ENCODE peak calls at places on chromosomes 13 and 19, in five cellular contexts. J is GM12878, Q is SK-N-SH, L is HCT116, R is K562. W is an unnamed sample.

GRCh38 chr13:69050696-69051095 is 1056.9 kb upstream of the ATXN8OS start:
- DNase-seq in J (no peak), Q (no peak), L (no peak), R (no peak), W (no peak)

GRCh38 chr19:2251577-2252480 is 2.7 kb downstream of the AMH start:
- DNase-seq in J (no peak), Q (peak; percentile 32), L (no peak), R (no peak), W (no peak)

GRCh38 chr19:6064016-6064702 is 46.1 kb downstream of the RFX2 start:
- DNase-seq in J (no peak), Q (no peak), L (no peak), R (no peak), W (no peak)

GRCh38 chr19:33665776-33666175 is 44.0 kb downstream of the CHST8 start:
- DNase-seq in J (no peak), Q (no peak), L (no peak), R (no peak), W (no peak)

GRCh38 chr13:72507394-72508199 is 219.8 kb downstream of the MZT1 start:
- DNase-seq in J (no peak), Q (no peak), L (no peak), R (no peak), W (no peak)

GRCh38 chr13:100510208-100510997 is 78.2 kb downstream of the GGACT start:
- DNase-seq in J (no peak), Q (peak; percentile 77), L (no peak), R (no peak), W (no peak)

GRCh38 chr13:32978278-32978677 is 37.9 kb upstream of the KL start:
- DNase-seq in J (no peak), Q (no peak), L (no peak), R (no peak), W (no peak)

GRCh38 chr13:106851251-106851650 is 283.3 kb upstream of the ARGLU1 start:
- DNase-seq in J (no peak), Q (no peak), L (no peak), R (no peak), W (no peak)

GRCh38 chr19:35879770-35880317 is 11.5 kb downstream of the APLP1 start:
- DNase-seq in J (no peak), Q (peak; percentile 79), L (peak; percentile 75), R (peak; percentile 94), W (peak; percentile 73)

GRCh38 chr13:104953588-104953987 is 1581.9 kb downstream of the EFNB2 start:
- DNase-seq in J (no peak), Q (peak; percentile 14), L (no peak), R (no peak), W (no peak)

GRCh38 chr19:615619-616018 is 17.7 kb downstream of the POLRMT start:
- DNase-seq in J (no peak), Q (no peak), L (no peak), R (no peak), W (no peak)

GRCh38 chr19:55373993-55374757 is 2.5 kb upstream of the TMEM190 start:
- DNase-seq in J (no peak), Q (peak; percentile 62), L (no peak), R (no peak), W (no peak)

GRCh38 chr13:94061316-94061715 is 418.2 kb downstream of the DCT start:
- DNase-seq in J (no peak), Q (no peak), L (no peak), R (no peak), W (no peak)

GRCh38 chr19:1247747-1248453 is 483 bp upstream of the MIDN start:
- DNase-seq in J (no peak), Q (peak; percentile 60), L (no peak), R (no peak), W (peak; percentile 46)

GRCh38 chr13:49996951-49997895 is at the start of gene TRIM13:
- DNase-seq in J (peak; percentile 48), Q (peak; percentile 72), L (peak; percentile 71), R (no peak), W (peak; percentile 79)

GRCh38 chr13:97003071-97003470 is 8.8 kb upstream of the OXGR1 start:
- DNase-seq in J (no peak), Q (no peak), L (no peak), R (no peak), W (no peak)

GRCh38 chr19:19464339-19465098 is 50.8 kb downstream of the TSSK6 start:
- DNase-seq in J (no peak), Q (no peak), L (no peak), R (no peak), W (no peak)

GRCh38 chr13:79593611-79594275 is 112.8 kb downstream of the NDFIP2 start:
- DNase-seq in J (no peak), Q (peak; percentile 44), L (no peak), R (no peak), W (no peak)

GRCh38 chr13:79591493-79591892 is 110.5 kb downstream of the NDFIP2 start:
- DNase-seq in J (no peak), Q (no peak), L (no peak), R (no peak), W (no peak)

GRCh38 chr13:79589605-79590511 is 108.9 kb downstream of the NDFIP2 start:
- DNase-seq in J (no peak), Q (no peak), L (no peak), R (no peak), W (no peak)

DNA sequence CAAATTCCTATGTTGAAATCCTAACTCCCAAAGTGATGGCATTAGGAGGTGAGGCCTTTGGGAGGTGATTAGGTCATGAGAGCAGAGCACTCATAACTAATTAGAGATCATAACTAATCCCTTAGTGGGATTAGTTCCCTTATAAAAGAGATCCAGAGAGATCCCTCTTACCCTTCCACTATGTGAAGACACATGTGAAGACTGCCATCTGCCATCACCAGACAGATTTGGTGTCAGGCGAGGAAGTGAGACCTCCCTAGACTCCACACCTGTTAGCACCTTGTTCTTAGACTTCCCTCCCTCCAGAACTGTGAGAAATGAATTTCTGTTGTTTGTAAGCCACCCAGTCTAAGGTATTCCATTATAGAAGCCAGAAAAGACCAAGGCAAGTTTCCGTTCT is 112.2 kb downstream of the NDFIP2 start:
- DNase-seq in J (no peak), Q (no peak), L (no peak), R (no peak), W (no peak)
- H3K9ac ChIP-seq in J (no peak overlapping the region), Q (no peak overlapping the region), L (no peak overlapping the region), R (no peak overlapping the region), W (no peak overlapping the region)

GRCh38 chr13:90565985-90566713 is 781.3 kb upstream of the MIR17HG start:
- DNase-seq in J (peak; percentile 11), Q (no peak), L (no peak), R (no peak), W (no peak)
- TF ChIP-seq REST in J (no peak), Q (no peak), L (no peak), R (no peak), W (no peak)

GRCh38 chr13:54705738-54706137 is 1677.1 kb downstream of the OLFM4 start:
- DNase-seq in J (no peak), Q (no peak), L (no peak), R (no peak), W (no peak)
- H3K9ac ChIP-seq in J (no peak overlapping the region), Q (no peak overlapping the region), L (no peak overlapping the region), R (no peak overlapping the region), W (no peak overlapping the region)

DNA sequence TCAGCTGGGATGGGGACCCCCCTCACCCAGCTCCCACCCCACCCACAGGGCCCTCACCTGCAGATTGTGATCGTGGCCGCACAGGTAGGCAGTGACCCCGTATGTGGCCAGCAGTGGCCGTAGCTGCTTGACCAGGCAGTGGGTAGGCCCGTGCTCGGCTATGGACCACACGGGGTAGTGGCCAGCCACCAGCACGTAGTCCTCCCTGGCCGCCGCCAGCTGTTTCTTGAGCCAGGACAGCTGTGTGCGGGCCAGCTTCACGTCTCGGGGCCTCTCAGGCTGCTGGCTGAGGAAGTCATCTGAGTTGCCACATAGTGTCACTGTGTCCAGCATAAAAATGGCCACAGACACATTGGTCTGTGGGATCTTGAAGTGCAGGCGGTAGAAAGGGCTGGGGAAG is 1.3 kb downstream of the ACP5 start:
- DNase-seq in J (no peak), Q (no peak), L (no peak), R (no peak), W (no peak)
- TF ChIP-seq REST in J (no peak), Q (no peak), L (no peak), R (no peak), W (no peak)

DNA sequence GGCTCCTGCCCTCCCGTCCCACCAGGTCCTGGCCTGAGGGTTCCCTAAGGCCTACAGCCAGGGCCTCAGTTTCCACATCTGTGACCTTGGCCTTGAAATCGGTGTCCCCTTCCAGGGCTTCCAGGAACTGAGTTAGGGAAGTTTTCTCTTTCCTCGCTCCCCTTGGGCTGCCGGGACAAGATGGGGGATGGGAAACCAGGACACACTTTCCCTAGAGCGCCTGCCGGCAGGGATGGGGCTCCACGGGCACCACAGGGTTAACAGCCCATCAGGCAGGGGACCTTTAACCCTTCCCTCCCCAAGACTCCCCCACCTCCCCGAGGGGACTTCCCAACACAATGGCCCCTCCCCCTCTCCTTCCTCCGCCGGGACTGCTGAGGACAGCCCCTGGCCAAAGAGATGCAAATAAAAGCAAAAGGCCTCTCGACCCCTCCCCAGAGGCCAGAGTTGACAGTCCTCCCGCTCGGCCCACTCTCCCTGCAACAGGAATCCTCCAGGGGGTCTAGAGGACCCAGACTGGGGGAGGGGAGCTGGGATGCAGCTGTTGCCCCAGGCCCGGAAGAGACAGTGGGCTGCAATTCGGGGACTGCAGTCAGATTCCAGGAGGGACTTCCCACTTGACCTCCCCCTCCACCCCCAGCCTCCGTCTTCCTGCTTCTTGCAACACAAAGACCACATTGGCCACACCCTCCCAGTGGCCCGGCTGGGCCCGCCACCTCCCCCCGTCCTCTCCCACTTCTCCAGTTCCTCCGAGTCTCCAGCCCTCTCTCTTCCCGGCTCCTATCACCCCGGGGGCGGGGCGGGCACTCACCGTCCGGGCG is 3.4 kb downstream of the BBC3 start:
- DNase-seq in J (peak; percentile 69), Q (peak; percentile 77), L (peak; percentile 87), R (peak; percentile 62), W (peak; percentile 88)
- H3K9ac ChIP-seq in J (peak overlapping the region; percentile 91), Q (peak overlapping the region; percentile 74), L (peak overlapping the region; percentile 87), R (peak overlapping the region; percentile 87), W (peak overlapping the region; percentile 99)

DNA sequence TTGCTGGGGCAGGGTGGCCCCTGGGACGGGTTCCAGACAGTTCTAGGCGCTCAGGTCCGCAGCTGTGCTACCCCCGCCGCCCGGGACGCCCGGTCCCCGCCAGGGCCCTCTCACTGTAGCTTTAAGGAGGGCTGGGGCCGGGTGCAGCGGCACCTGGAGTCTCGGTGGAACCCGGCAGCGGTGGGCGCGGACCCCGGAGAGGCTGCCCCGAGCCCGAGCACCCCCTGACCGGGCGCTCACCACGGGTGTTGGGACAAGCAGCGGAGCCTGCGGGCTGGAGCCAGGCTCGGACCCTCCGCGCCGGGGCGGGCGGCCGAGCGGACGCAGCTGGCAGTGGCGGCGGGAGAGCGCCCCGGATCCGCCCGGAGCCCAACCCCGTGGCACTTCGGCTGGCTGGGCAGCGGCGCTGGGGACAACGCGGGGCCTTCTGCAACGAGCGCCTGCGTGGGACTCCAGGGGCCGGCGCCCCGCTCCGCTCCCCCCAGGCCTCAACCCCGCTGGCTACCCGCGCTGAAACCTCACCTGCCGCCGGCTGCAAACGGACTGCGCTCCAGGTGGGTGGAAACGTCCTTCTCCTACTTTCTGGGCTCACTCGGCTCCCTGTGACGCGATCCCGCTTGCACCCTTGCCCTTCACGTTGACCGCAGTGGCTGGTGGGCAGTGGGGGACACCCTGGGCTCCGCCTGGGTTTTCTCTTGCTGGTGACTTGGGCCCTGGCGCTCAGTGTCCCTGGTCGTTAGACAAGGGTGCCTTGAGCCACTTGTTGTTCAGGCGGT is 81.1 kb downstream of the ZNF429 start:
- DNase-seq in J (no peak), Q (peak; percentile 82), L (no peak), R (no peak), W (no peak)
- TF ChIP-seq REST in J (no peak), Q (no peak), L (no peak), R (no peak), W (no peak)